ENCODE peak calls at places on chromosomes 16 and 17, in nine cellular contexts. R is adrenal gland, L is neuronal stem cell, V is GM23338, X is PC-3, H is cardiac muscle cell, Z is A549, M is endothelial cell of umbilical vein, P is SJSA1. E is an unnamed sample. For H3K4me1, the result is how much of the 10 kb centered on the place peaks cover.

GRCh38 chr17:79950306-79950705 is 85.4 kb downstream of the TBC1D16 start:
- DNase-seq in R (no peak), L (peak), V (peak), X (no peak), H (no peak), Z (no peak), M (no peak), P (no peak), E (no peak)

GRCh38 chr16:28103516-28104170 is 40.1 kb upstream of the GSG1L start:
- DNase-seq in R (no peak), L (no peak), V (no peak), X (no peak), H (no peak), Z (no peak), M (no peak), P (no peak), E (no peak)

GRCh38 chr16:22938647-22939046 is 124.7 kb downstream of the HS3ST2 start:
- DNase-seq in R (no peak), L (no peak), V (no peak), X (peak), H (no peak), Z (no peak), M (no peak), P (no peak), E (no peak)

GRCh38 chr16:19517424-19518089 is 4.3 kb downstream of the GDE1 start:
- DNase-seq in R (no peak), L (no peak), V (no peak), X (peak), H (no peak), Z (peak), M (peak), P (peak), E (no peak)

GRCh38 chr16:18983565-18984424 is at the start of gene TMC7:
- DNase-seq in R (peak), L (peak), V (peak), X (peak), H (peak), Z (peak), M (peak), P (peak), E (peak)

GRCh38 chr17:13492351-13493122 is 109.2 kb downstream of the HS3ST3A1 start:
- DNase-seq in R (no peak), L (no peak), V (no peak), X (no peak), H (no peak), Z (no peak), M (no peak), P (no peak), E (no peak)

GRCh38 chr16:27341549-27341948 is 27.8 kb downstream of the IL4R start:
- DNase-seq in R (no peak), L (no peak), V (no peak), X (no peak), H (no peak), Z (no peak), M (no peak), P (no peak), E (no peak)

GRCh38 chr16:68417711-68418301 is 30.5 kb downstream of the SMPD3 start:
- DNase-seq in R (no peak), L (no peak), V (no peak), X (peak), H (no peak), Z (no peak), M (peak), P (no peak), E (no peak)

GRCh38 chr16:71781741-71782140 is 26.9 kb downstream of the AP1G1 start:
- DNase-seq in R (no peak), L (no peak), V (no peak), X (peak), H (no peak), Z (no peak), M (no peak), P (no peak), E (no peak)

GRCh38 chr17:17213775-17214174 is 7.6 kb upstream of the PLD6 start:
- DNase-seq in R (no peak), L (no peak), V (no peak), X (no peak), H (no peak), Z (no peak), M (no peak), P (no peak), E (no peak)

GRCh38 chr17:82103588-82104451 is 5.8 kb upstream of the FASN start:
- DNase-seq in R (peak), L (peak), V (peak), X (peak), H (peak), Z (no peak), M (no peak), P (no peak), E (peak)

GRCh38 chr17:29390856-29391631 is 881 bp downstream of the TAOK1 start:
- DNase-seq in R (peak), L (no peak), V (peak), X (no peak), H (peak), Z (peak), M (peak), P (peak), E (no peak)

GRCh38 chr17:57889892-57890856 is 40.3 kb upstream of the MRPS23 start:
- DNase-seq in R (peak), L (no peak), V (no peak), X (peak), H (peak), Z (peak), M (peak), P (peak), E (peak)

GRCh38 chr17:58006563-58006923 is 503 bp downstream of the SRSF1 start:
- DNase-seq in R (peak), L (no peak), V (peak), X (peak), H (peak), Z (peak), M (peak), P (peak), E (peak)

GRCh38 chr16:89357460-89357859 is 132.9 kb downstream of the ANKRD11 start:
- DNase-seq in R (peak), L (peak), V (peak), X (no peak), H (no peak), Z (no peak), M (no peak), P (no peak), E (peak)

GRCh38 chr17:47692137-47692894 is 1.6 kb upstream of the TBKBP1 start:
- DNase-seq in R (no peak), L (no peak), V (no peak), X (no peak), H (no peak), Z (no peak), M (no peak), P (no peak), E (peak)

GRCh38 chr16:30526137-30526822 is at the start of gene ZNF768:
- DNase-seq in R (peak), L (peak), V (peak), X (peak), H (no peak), Z (peak), M (peak), P (peak), E (peak)

GRCh38 chr16:67801889-67802288 is 4.5 kb downstream of the RANBP10 start:
- DNase-seq in R (no peak), L (no peak), V (no peak), X (no peak), H (no peak), Z (no peak), M (no peak), P (no peak), E (no peak)

GRCh38 chr17:40017422-40018080 is 2.3 kb downstream of the CSF3 start:
- DNase-seq in R (no peak), L (no peak), V (no peak), X (no peak), H (peak), Z (no peak), M (no peak), P (no peak), E (peak)

GRCh38 chr17:40021471-40021961 is 6.3 kb downstream of the CSF3 start:
- DNase-seq in R (peak), L (no peak), V (no peak), X (peak), H (peak), Z (peak), M (peak), P (no peak), E (peak)

GRCh38 chr17:40020146-40020545 is 4.9 kb downstream of the CSF3 start:
- DNase-seq in R (no peak), L (no peak), V (no peak), X (no peak), H (no peak), Z (no peak), M (no peak), P (no peak), E (no peak)

GRCh38 chr17:40018211-40019121 is 3.2 kb downstream of the CSF3 start:
- DNase-seq in R (no peak), L (no peak), V (peak), X (no peak), H (peak), Z (no peak), M (no peak), P (no peak), E (peak)

DNA sequence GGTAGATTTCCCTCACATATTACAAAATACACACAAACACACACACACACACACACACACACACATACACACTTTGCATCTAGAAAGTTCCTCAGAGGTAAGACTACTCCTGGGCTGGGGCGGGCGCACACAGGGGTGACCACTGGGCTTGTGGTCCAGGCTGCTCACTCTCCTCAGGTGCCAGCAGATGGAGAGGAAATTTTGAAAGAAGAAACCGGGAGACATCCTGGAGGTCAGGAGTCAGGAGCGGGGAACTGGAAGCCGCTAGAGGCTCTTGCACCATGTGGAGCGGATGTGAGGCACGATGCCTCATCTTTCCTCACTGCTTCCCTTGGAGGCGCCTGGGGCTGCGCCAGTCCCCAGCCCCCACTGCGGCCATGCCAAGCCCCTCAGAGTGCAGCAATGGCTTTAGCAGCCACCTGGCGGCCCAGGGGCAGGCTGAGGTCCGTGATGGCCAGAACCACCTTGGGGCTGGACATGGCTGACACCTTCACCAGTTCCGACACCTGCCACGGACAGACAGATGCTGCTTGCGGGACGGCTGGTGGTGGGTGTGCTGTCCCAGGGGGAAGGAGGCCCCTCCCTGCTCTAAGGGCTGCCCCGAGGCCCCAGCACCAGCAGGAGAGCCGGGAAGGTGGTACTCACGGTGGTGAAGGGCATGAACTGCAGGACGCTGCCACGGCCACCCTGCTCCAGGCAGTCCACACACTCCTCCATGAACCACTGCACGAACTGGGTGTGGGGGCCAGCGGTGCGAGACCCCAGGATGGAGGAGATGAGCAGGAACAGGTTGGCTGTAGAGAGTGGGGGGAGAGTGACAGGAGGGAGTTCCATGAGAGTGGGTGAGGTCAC is 4.1 kb downstream of the CSF3 start:
- DNase-seq in R (no peak), L (no peak), V (peak), X (no peak), H (peak), Z (no peak), M (peak), P (no peak), E (peak)
- H3K4me1 ChIP-seq in R (under half), L (under half), V (under half), X (half or more), H (under half), Z (half or more), M (half or more), P (under half), E (half or more)

GRCh38 chr16:13148836-13149235 is 247.4 kb downstream of the SHISA9 start:
- DNase-seq in R (no peak), L (no peak), V (no peak), X (no peak), H (no peak), Z (peak), M (no peak), P (no peak), E (no peak)

GRCh38 chr16:13146829-13147228 is 245.4 kb downstream of the SHISA9 start:
- DNase-seq in R (no peak), L (no peak), V (no peak), X (no peak), H (no peak), Z (no peak), M (no peak), P (no peak), E (no peak)

GRCh38 chr16:13143551-13143950 is 242.2 kb downstream of the SHISA9 start:
- DNase-seq in R (no peak), L (no peak), V (no peak), X (no peak), H (no peak), Z (no peak), M (no peak), P (no peak), E (no peak)

GRCh38 chr16:13150181-13150885 is 248.9 kb downstream of the SHISA9 start:
- DNase-seq in R (no peak), L (no peak), V (no peak), X (no peak), H (no peak), Z (no peak), M (no peak), P (no peak), E (no peak)

GRCh38 chr16:13148294-13148693 is 246.9 kb downstream of the SHISA9 start:
- DNase-seq in R (no peak), L (no peak), V (no peak), X (no peak), H (no peak), Z (no peak), M (no peak), P (no peak), E (no peak)
- H3K4me1 ChIP-seq in R (under half), L (under half), V (under half), X (under half), H (under half), Z (under half), M (under half), P (under half), E (under half)

GRCh38 chr16:20903889-20904506 is 3.4 kb downstream of the LYRM1 start:
- DNase-seq in R (no peak), L (no peak), V (no peak), X (no peak), H (no peak), Z (no peak), M (no peak), P (no peak), E (no peak)
- H3K4me1 ChIP-seq in R (half or more), L (under half), V (under half), X (half or more), H (under half), Z (half or more), M (half or more), P (half or more), E (under half)

GRCh38 chr17:10120113-10120485 is 78.3 kb downstream of the GAS7 start:
- DNase-seq in R (no peak), L (no peak), V (no peak), X (no peak), H (no peak), Z (no peak), M (no peak), P (no peak), E (no peak)
- H3K4me1 ChIP-seq in R (under half), L (under half), V (under half), X (under half), H (under half), Z (under half), M (under half), P (under half), E (under half)

GRCh38 chr17:8163978-8164814 is 1.4 kb upstream of the VAMP2 start:
- DNase-seq in R (peak), L (no peak), V (peak), X (no peak), H (peak), Z (peak), M (no peak), P (peak), E (peak)

GRCh38 chr17:8161289-8162231 is 1.2 kb downstream of the VAMP2 start:
- DNase-seq in R (no peak), L (no peak), V (no peak), X (no peak), H (no peak), Z (no peak), M (no peak), P (no peak), E (no peak)

GRCh38 chr17:8160741-8161221 is 2.0 kb downstream of the VAMP2 start:
- DNase-seq in R (no peak), L (no peak), V (no peak), X (no peak), H (no peak), Z (no peak), M (no peak), P (no peak), E (no peak)

GRCh38 chr17:8162997-8163977 is 539 bp upstream of the VAMP2 start:
- DNase-seq in R (peak), L (no peak), V (peak), X (no peak), H (no peak), Z (no peak), M (peak), P (peak), E (peak)

DNA sequence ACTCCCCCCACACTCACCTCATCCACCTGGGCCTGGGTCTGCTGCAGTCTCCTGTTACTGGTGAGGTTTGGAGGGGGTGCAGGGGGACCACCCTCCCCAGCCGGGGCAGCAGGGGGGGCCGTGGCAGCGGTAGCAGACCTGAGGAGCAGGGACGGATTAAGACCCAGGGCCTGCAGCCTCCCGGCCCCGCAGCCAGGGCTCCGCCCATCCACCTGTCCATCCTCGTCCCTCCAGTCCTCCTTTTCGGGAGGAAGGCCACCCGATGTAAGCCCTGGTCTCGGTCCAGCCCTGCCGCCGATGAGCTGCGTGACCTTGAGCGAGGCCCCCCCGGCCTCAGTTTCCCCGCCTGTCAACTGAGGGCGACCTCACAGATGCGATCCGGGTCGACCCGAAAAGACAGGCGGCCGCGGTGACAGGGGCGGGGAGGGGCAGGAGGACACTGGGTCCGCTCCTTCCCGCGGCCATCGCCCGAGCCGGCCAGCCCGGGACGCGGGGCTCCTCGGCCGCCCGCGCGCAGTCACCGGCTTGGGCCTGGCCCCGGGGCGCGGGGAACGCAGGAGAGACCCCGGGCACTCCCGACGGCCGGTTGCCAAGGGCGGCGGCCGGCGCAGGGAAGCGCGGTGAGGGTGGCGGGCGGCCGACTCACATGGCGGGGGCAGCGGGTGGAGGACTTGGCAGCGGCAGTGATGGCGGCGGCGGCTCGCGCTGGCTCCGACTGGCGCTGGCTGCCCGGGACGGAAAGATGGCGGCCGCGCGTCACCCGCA is at the start of gene VAMP2:
- DNase-seq in R (peak), L (no peak), V (peak), X (peak), H (peak), Z (peak), M (peak), P (peak), E (no peak)
- H3K4me1 ChIP-seq in R (under half), L (under half), V (under half), X (under half), H (under half), Z (under half), M (under half), P (under half), E (under half)

GRCh38 chr17:36197389-36197708 is 791 bp upstream of the CCL3L1 start:
- DNase-seq in R (no peak), L (no peak), V (no peak), X (no peak), H (no peak), Z (no peak), M (no peak), P (no peak), E (no peak)
- H3K4me1 ChIP-seq in R (under half), L (under half), V (under half), X (under half), H (under half), Z (under half), M (under half), P (under half), E (under half)

DNA sequence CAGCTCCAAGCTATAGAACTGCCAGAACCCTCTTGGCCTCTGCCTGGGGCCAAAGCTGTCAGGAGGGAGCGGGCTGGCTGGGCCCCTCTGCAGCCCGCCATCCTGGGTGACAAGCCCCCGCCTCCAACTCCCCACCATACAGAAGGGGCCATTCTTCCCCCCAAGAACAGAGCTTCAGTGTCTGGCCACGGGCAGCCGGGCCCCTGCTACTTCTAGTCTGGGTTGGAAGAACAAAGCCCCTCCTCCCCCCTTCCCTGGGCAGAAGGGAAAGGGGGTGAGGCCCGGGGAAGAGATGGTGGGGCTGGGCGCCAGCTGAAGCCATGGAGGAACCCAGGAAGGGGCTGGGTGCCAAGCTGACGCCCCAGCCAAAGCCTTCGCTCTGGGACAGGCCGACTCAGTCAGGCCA is 9.0 kb downstream of the NAT9 start:
- DNase-seq in R (no peak), L (no peak), V (no peak), X (no peak), H (no peak), Z (no peak), M (no peak), P (no peak), E (no peak)
- H3K4me1 ChIP-seq in R (half or more), L (under half), V (under half), X (under half), H (under half), Z (under half), M (under half), P (under half), E (under half)

GRCh38 chr17:7552621-7553051 is 3.8 kb downstream of the TNFSF12 start:
- DNase-seq in R (no peak), L (no peak), V (no peak), X (no peak), H (no peak), Z (no peak), M (no peak), P (no peak), E (no peak)
- H3K4me1 ChIP-seq in R (under half), L (under half), V (under half), X (under half), H (under half), Z (under half), M (under half), P (under half), E (under half)

GRCh38 chr17:50139950-50140885 is 10.3 kb upstream of the SAMD14 start:
- DNase-seq in R (peak), L (no peak), V (peak), X (peak), H (peak), Z (peak), M (peak), P (peak), E (peak)
- H3K4me1 ChIP-seq in R (under half), L (under half), V (under half), X (under half), H (under half), Z (under half), M (under half), P (under half), E (under half)

E was measured in gastrocnemius medialis.